ENCODE peak calls at places on chromosomes 12 and 14, in six cellular contexts. T is left ventricle myocardium inferior; H is MM.1S; M is GOT3; S is NCI-H774; E is activated naive CD4-positive, alpha-beta T cell. Z is an unnamed sample.

GRCh38 chr12:24661657-24662096 is 287.2 kb downstream of the BCAT1 start:
- DNase-seq in T (no peak), H (no peak), M (peak; percentile 62), S (no peak), E (no peak), Z (no peak)

GRCh38 chr12:95150501-95150900 is 66.8 kb downstream of the FGD6 start:
- DNase-seq in T (no peak), H (no peak), M (no peak), S (no peak), E (no peak), Z (no peak)

GRCh38 chr12:34296143-34297041 is 274.1 kb downstream of the ALG10 start:
- DNase-seq in T (peak; percentile 6), H (no peak), M (no peak), S (no peak), E (no peak), Z (no peak)

GRCh38 chr12:113403435-113404415 is at the start of gene SDS:
- DNase-seq in T (peak; percentile 46), H (no peak), M (no peak), S (no peak), E (no peak), Z (no peak)

GRCh38 chr12:47725091-47725772 is at the start of gene ENDOU:
- DNase-seq in T (no peak), H (no peak), M (no peak), S (no peak), E (no peak), Z (no peak)

GRCh38 chr12:2250797-2251196 is 198.0 kb downstream of the CACNA1C start:
- DNase-seq in T (no peak), H (no peak), M (no peak), S (no peak), E (no peak), Z (no peak)

GRCh38 chr12:111443586-111443985 is 37.9 kb downstream of the SH2B3 start:
- DNase-seq in T (no peak), H (no peak), M (no peak), S (no peak), E (no peak), Z (no peak)

GRCh38 chr14:58428011-58428807 is 690 bp downstream of the KIAA0586 start:
- DNase-seq in T (no peak), H (peak; percentile 9), M (no peak), S (peak; percentile 0), E (no peak), Z (no peak)

GRCh38 chr12:93287152-93287551 is 90.6 kb upstream of the NUDT4 start:
- DNase-seq in T (no peak), H (no peak), M (no peak), S (no peak), E (no peak), Z (no peak)

GRCh38 chr12:82625523-82625922 is 61.2 kb upstream of the TMTC2 start:
- DNase-seq in T (no peak), H (no peak), M (no peak), S (peak; percentile 40), E (no peak), Z (no peak)

GRCh38 chr12:39420043-39420442 is 22.9 kb downstream of the KIF21A start:
- DNase-seq in T (no peak), H (no peak), M (no peak), S (no peak), E (no peak), Z (no peak)

GRCh38 chr14:103074699-103075341 is 9.2 kb upstream of the LBHD2 start:
- DNase-seq in T (peak; percentile 82), H (no peak), M (no peak), S (no peak), E (no peak), Z (no peak)

GRCh38 chr14:75450381-75451276 is 22.8 kb downstream of the JDP2 start:
- DNase-seq in T (peak; percentile 54), H (no peak), M (no peak), S (peak; percentile 33), E (no peak), Z (no peak)